ENCODE peak calls at places on chromosome 18, in five cellular contexts. P is hepatocyte, X is A673, L is GM23248, A is fibroblast of lung. G is an unnamed sample.

GRCh38 chr18:79881695-79882094 is 69.8 kb downstream of the SLC66A2 start:
- DNase-seq in P (no peak), L (no peak), A (no peak), X (no peak), G (no peak)

GRCh38 chr18:21741511-21742322 is 1.1 kb downstream of the MIB1 start:
- DNase-seq in A (peak), X (peak), L (peak), P (peak), G (no peak)

GRCh38 chr18:5197461-5197860 is 404 bp upstream of the AKAIN1 start:
- DNase-seq in X (no peak), A (no peak), L (no peak), P (no peak), G (no peak)

GRCh38 chr18:892316-892715 is 12.4 kb upstream of the ADCYAP1 start:
- DNase-seq in X (no peak), L (no peak), A (no peak), P (no peak), G (no peak)

GRCh38 chr18:5500158-5500939 is 43.4 kb downstream of the EPB41L3 start:
- DNase-seq in X (no peak), P (no peak), L (no peak), A (peak), G (no peak)

GRCh38 chr18:50397023-50397422 is 22.2 kb downstream of the SKA1 start:
- DNase-seq in L (no peak), P (no peak), X (peak), A (no peak), G (no peak)

GRCh38 chr18:27808678-27809077 is 368.3 kb downstream of the CDH2 start:
- DNase-seq in A (peak), L (peak), P (no peak), X (no peak), G (no peak)

GRCh38 chr18:51196116-51196810 is 1.2 kb downstream of the MEX3C start:
- DNase-seq in X (no peak), L (peak), P (peak), A (peak), G (no peak)

GRCh38 chr18:71362140-71362539 is 1073.3 kb downstream of the SOCS6 start:
- DNase-seq in L (no peak), X (no peak), P (no peak), A (no peak), G (no peak)

GRCh38 chr18:35770360-35770759 is 188.8 kb downstream of the GALNT1 start:
- DNase-seq in L (no peak), P (no peak), A (no peak), X (no peak), G (no peak)

GRCh38 chr18:20997371-20997770 is 114.2 kb downstream of the ROCK1 start:
- DNase-seq in L (no peak), X (no peak), A (no peak), P (no peak), G (no peak)

GRCh38 chr18:80185545-80185944 is 61.8 kb downstream of the PARD6G start:
- DNase-seq in L (no peak), X (no peak), P (no peak), A (no peak), G (no peak)

GRCh38 chr18:74217476-74218143 is 69.3 kb downstream of the TIMM21 start:
- DNase-seq in P (no peak), A (no peak), X (no peak), L (no peak), G (no peak)

GRCh38 chr18:24204904-24205303 is 66.0 kb downstream of the CABYR start:
- DNase-seq in L (no peak), X (no peak), P (no peak), A (no peak), G (no peak)

GRCh38 chr18:60053747-60054304 is 154.0 kb downstream of the PMAIP1 start:
- DNase-seq in P (peak), X (peak), A (peak), L (peak), G (peak)

GRCh38 chr18:23690505-23691068 is 1.3 kb downstream of the LAMA3 start:
- DNase-seq in P (no peak), L (no peak), A (no peak), X (no peak), G (no peak)

DNA sequence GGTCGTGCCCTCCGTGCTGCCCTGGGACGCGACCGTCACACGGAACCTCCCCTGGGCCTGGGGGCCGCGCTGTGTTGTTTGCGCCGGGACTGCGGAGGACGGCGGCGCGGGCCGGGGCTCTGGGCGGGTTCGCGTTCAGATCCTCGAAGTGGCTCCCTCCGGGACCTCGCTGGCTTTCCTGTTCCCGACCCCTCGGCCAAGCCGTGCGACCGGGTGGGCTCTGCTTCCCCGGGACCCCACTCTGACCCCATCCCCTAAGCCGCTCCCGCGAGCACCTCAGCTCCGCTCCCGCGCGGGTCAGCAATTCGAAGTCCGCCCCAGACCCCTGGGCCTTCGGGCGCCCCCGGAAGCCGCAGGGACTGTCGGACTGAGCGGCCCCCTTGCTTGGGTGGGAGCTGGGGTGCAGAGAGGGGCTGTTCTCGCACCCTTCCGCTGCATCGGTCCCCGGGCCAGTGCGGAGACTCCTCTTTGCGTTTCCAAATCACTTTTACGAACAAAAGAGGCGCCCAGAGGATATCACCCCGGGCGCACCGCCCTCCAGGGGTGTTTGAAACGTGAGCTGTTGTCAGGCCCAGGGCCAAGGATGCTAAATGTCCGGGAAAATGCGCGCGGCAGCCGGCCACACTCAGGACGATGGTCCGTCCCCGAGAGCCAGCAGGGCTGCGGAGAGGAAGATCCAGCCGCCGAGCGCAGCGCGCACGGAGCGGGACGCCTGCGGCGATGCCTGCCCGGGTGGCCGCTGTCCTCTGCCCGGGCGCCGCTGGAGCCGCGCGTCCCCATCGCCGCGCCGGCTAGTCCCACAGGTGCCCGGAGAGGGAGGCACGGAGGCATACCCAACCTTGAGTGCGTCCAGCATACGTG is 73.5 kb downstream of the ZCCHC2 start:
- DNase-seq in A (peak), L (peak), X (peak), P (peak), G (no peak)
- TF ChIP-seq EZH2 in A (peak), L (no peak), X (peak), P (peak), G (no peak)

GRCh38 chr18:76255070-76255683 is 239.9 kb downstream of the ZNF516 start:
- DNase-seq in P (no peak), X (no peak), A (no peak), L (no peak), G (no peak)
- TF ChIP-seq EZH2 in P (no peak), X (no peak), A (no peak), L (no peak), G (no peak)

GRCh38 chr18:47247833-47248609 is 3.4 kb downstream of the SKOR2 start:
- DNase-seq in A (no peak), L (no peak), P (no peak), X (no peak), G (no peak)
- TF ChIP-seq EZH2 in A (no peak), L (no peak), P (peak), X (peak), G (no peak)

GRCh38 chr18:57432118-57432517 is 3.1 kb upstream of the ONECUT2 start:
- DNase-seq in A (no peak), P (no peak), X (no peak), L (no peak), G (no peak)
- TF ChIP-seq EZH2 in A (no peak), P (no peak), X (peak), L (no peak), G (no peak)

DNA sequence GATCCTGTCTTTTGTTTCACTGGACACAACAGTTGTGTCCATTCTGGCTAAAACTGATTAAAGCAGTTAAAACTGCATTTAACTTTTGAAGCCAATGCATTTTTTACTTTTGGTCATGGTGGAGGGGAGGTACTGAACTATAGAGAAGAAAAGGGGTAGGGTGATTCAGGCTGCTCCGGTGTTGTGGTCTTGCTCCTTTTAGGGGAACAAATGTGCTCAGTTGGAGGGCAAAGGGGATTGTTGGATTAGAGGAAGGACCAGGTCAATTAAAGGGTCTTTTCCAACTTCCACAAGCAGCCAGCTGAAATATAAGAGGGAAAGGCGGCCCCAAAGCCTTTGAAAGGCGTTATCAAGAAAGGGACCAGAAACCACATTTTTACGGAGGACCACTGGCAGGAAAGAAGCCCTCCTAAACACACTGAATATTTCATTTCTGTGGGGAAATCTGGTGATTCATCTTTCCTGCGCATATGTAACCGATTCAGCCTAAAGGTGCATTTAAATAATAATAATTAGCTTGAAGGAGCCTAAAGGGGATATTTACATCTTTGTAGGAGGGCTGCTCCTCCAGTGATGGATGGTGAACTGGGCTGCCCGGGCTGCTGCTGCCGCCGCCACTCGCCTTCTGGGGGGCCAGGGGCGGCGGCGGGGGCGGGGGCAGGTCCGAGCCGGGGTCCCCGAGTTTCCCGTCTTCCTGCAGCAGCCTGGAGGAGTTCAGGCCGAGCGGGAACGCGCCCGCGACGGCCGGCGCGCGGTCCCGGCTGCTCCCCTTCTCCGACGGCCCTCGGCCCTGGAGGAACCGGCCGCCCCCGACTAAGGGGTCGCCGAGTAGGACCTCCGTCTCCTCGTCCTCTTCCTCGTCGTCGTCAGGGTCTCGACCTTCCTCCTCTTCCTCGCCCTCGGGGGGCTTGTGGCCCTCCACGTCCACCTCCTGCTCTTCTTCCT is 5.2 kb downstream of the SKOR2 start:
- DNase-seq in X (no peak), A (no peak), P (no peak), L (no peak), G (no peak)
- TF ChIP-seq EZH2 in X (peak), A (peak), P (peak), L (peak), G (no peak)

GRCh38 chr18:32772580-32773186 is at the start of gene KLHL14:
- DNase-seq in X (no peak), A (no peak), P (no peak), L (no peak), G (no peak)

GRCh38 chr18:32773187-32773712 is 427 bp upstream of the KLHL14 start:
- DNase-seq in P (no peak), L (no peak), X (no peak), A (no peak), G (no peak)

GRCh38 chr18:32771169-32771751 is 1.6 kb downstream of the KLHL14 start:
- DNase-seq in A (peak), L (no peak), X (peak), P (peak), G (no peak)

GRCh38 chr18:32770651-32771168 is 2.1 kb downstream of the KLHL14 start:
- DNase-seq in L (no peak), A (no peak), X (no peak), P (peak), G (no peak)

GRCh38 chr18:32771871-32772499 is 838 bp downstream of the KLHL14 start:
- DNase-seq in A (no peak), L (peak), P (peak), X (no peak), G (no peak)
- TF ChIP-seq EZH2 in A (no peak), L (peak), P (no peak), X (peak), G (no peak)

DNA sequence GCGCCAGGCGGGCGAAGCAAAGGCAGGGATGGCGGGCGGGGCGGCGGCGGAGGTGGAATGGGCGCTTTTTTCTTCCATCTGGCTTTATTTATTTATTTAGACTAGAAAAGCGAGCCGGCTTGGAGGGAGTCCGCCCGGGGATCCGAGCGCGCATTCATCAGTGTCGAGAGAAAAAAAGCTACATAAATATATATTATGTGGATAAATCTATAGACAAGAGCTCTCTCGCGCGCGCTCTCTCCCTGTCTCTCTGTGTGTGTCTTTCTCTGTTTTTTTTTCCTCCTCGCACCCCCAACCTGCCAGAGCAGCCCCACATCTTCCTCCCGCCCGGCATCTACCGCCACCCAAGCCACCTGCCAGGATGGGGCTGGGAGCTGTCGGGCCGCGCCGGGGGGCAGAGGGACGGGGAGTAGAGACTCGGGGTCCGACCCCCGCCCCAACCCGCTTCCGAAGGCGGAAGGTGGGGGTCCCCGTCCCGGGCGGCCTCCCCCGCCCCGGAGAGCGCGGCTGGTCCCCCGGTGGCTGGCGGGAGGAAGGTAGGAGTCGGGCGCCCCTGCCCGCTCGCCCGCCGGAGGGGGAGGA is 972 bp upstream of the CELF4 start:
- DNase-seq in L (peak), A (no peak), X (peak), P (no peak), G (no peak)
- TF ChIP-seq EZH2 in L (peak), A (no peak), X (peak), P (no peak), G (no peak)

DNA sequence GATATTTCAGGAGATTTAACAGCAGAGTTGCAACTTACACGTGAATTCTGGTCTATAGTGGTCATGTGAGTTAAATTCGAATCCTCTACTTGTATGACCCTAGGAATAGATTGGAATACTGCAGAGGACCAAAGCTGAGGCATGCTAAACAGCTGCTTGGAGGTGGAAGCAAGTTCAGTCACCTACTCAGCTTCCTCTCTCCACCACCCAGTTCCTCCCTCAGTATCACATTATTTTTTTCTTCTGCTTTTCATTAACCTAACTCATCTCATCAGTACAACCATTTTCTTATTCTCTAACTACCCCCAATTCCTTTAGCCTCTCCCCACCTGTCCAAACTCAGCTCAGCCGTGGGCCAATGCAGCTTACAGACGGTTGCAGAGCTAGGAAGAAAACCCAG is 385.5 kb downstream of the SETBP1 start:
- DNase-seq in X (no peak), P (no peak), L (no peak), A (no peak), G (no peak)
- TF ChIP-seq EZH2 in X (no peak), P (no peak), L (no peak), A (no peak), G (no peak)